ENCODE peak calls at places on chromosomes 16 and 17, in eight cellular contexts. Q is neural progenitor cell, Y is right cardiac atrium, W is fibroblast of lung, T is uterus, U is transverse colon, I is ovary, B is GM23338. O is an unnamed sample.

GRCh38 chr17:75182569-75183436 is at the start of gene SUMO2:
- DNase-seq in I (peak; percentile 97), U (peak; percentile 97), Q (peak; percentile 99), T (peak; percentile 97), W (peak; percentile 96), B (peak; percentile 97), Y (peak; percentile 98), O (peak; percentile 79)

GRCh38 chr16:83887088-83887487 is 11.8 kb upstream of the MLYCD start:
- DNase-seq in B (peak; percentile 54), I (no peak), Q (peak; percentile 27), Y (peak; percentile 60), W (peak; percentile 23), T (no peak), U (peak; percentile 26), O (no peak)

GRCh38 chr17:80414508-80414802 is 512 bp upstream of the ENDOV start:
- DNase-seq in T (no peak), W (peak; percentile 8), Q (no peak), B (no peak), U (no peak), Y (peak; percentile 52), I (no peak), O (no peak)

GRCh38 chr16:88014201-88014781 is 63.1 kb downstream of the BANP start:
- DNase-seq in B (no peak), Q (no peak), T (no peak), W (peak; percentile 63), I (no peak), Y (no peak), U (no peak), O (no peak)

GRCh38 chr16:89973654-89974335 is 25.2 kb downstream of the DEF8 start:
- DNase-seq in T (no peak), Q (no peak), W (no peak), I (no peak), B (no peak), U (peak; percentile 32), Y (no peak), O (no peak)

GRCh38 chr16:31177136-31177535 is 2.8 kb upstream of the FUS start:
- DNase-seq in I (no peak), Y (no peak), W (peak; percentile 31), U (no peak), B (no peak), Q (no peak), T (no peak), O (no peak)

GRCh38 chr17:36188891-36189306 is 7.7 kb downstream of the CCL3L1 start:
- DNase-seq in T (no peak), Y (no peak), Q (no peak), U (peak; percentile 45), W (no peak), I (no peak), B (no peak), O (no peak)

GRCh38 chr17:79562117-79562805 is 48.6 kb downstream of the RBFOX3 start:
- DNase-seq in Q (no peak), Y (no peak), I (no peak), B (no peak), T (no peak), W (no peak), U (no peak), O (no peak)

GRCh38 chr16:55706739-55707487 is 51.1 kb downstream of the SLC6A2 start:
- DNase-seq in I (no peak), B (no peak), T (no peak), Y (no peak), W (no peak), Q (no peak), U (no peak), O (no peak)

GRCh38 chr16:62929593-62929992 is 893.4 kb upstream of the CDH8 start:
- DNase-seq in W (no peak), Q (no peak), T (no peak), U (no peak), I (no peak), B (no peak), Y (no peak), O (no peak)

GRCh38 chr17:44785921-44786320 is 27.1 kb downstream of the ADAM11 start:
- DNase-seq in T (no peak), W (no peak), I (no peak), Q (no peak), U (no peak), Y (peak; percentile 46), B (no peak), O (no peak)

GRCh38 chr16:48101069-48101674 is 54.6 kb downstream of the ABCC12 start:
- DNase-seq in Y (no peak), W (no peak), T (no peak), I (no peak), B (no peak), Q (no peak), U (no peak), O (no peak)

GRCh38 chr17:80564545-80564944 is 19.9 kb downstream of the RPTOR start:
- DNase-seq in I (no peak), Y (no peak), Q (no peak), T (no peak), U (no peak), W (no peak), B (no peak), O (no peak)

GRCh38 chr17:30548189-30548588 is 71.0 kb downstream of the GOSR1 start:
- DNase-seq in Q (no peak), U (no peak), I (no peak), B (no peak), Y (no peak), T (no peak), W (no peak), O (no peak)

GRCh38 chr17:41642252-41643156 is 18.1 kb upstream of the KRT17 start:
- DNase-seq in Y (peak; percentile 13), I (no peak), B (no peak), Q (no peak), W (no peak), U (no peak), T (no peak), O (no peak)

GRCh38 chr16:66894948-66895696 is 14.8 kb downstream of the PDP2 start:
- DNase-seq in I (peak; percentile 81), T (peak; percentile 66), U (peak; percentile 82), B (peak; percentile 79), Q (peak; percentile 79), Y (peak; percentile 84), W (peak; percentile 81), O (peak; percentile 56)

GRCh38 chr17:30995347-30995746 is 24.5 kb downstream of the RNF135 start:
- DNase-seq in I (no peak), Y (no peak), Q (no peak), T (no peak), W (no peak), B (no peak), U (no peak), O (no peak)

GRCh38 chr16:50880926-50881325 is 139.0 kb downstream of the CYLD start:
- DNase-seq in Y (no peak), U (no peak), W (no peak), T (no peak), I (no peak), Q (no peak), B (no peak), O (no peak)

GRCh38 chr17:62720126-62720850 is 87.8 kb downstream of the MARCHF10 start:
- DNase-seq in T (no peak), Q (peak; percentile 33), I (no peak), B (peak; percentile 66), W (no peak), U (no peak), Y (no peak), O (no peak)

DNA sequence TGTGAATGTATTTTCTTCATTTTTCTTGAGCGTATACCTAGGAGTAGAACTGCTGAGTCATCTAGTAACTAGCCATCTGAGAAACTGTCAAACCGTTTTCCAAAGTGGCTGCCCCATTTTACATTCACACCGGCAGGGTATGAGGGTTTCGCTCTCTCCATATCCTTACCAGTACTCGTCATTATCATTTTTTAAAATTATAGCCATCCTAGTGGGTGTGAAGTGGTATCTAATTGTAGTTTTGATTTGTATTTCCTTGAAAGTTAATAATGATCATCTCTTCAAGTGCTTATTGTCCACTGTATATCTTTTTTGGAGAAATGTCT is 6.0 kb downstream of the RNF157 start:
- DNase-seq in I (no peak), Y (no peak), Q (no peak), U (no peak), T (no peak), B (no peak), W (no peak), O (no peak)
- H3K27me3 ChIP-seq in I (no peaks in the 10 kb centered on the region), Y (no peaks in the 10 kb centered on the region), Q (peaks cover 19% of the 10 kb centered on the region), U (no peaks in the 10 kb centered on the region), T (no peaks in the 10 kb centered on the region), B (peaks cover 24% of the 10 kb centered on the region), W (no peaks in the 10 kb centered on the region), O (no peaks in the 10 kb centered on the region)

GRCh38 chr16:85943702-85944101 is 44.7 kb downstream of the IRF8 start:
- DNase-seq in U (no peak), I (no peak), B (no peak), Y (no peak), W (no peak), Q (no peak), T (no peak), O (no peak)

GRCh38 chr16:85946680-85947510 is 47.9 kb downstream of the IRF8 start:
- DNase-seq in I (no peak), B (no peak), T (no peak), W (no peak), Y (no peak), Q (no peak), U (no peak), O (no peak)

GRCh38 chr16:85947511-85948509 is 48.8 kb downstream of the IRF8 start:
- DNase-seq in U (peak; percentile 23), I (no peak), Q (no peak), T (no peak), W (no peak), B (no peak), Y (no peak), O (no peak)

GRCh38 chr16:85944572-85945423 is 45.8 kb downstream of the IRF8 start:
- DNase-seq in U (no peak), B (no peak), Y (no peak), Q (no peak), W (no peak), I (no peak), T (no peak), O (no peak)

GRCh38 chr16:85945424-85945751 is 46.4 kb downstream of the IRF8 start:
- DNase-seq in B (no peak), Y (no peak), I (no peak), W (no peak), Q (no peak), T (no peak), U (no peak), O (no peak)
- H3K4me1 ChIP-seq in B (no peaks in the 10 kb centered on the region), Y (no peaks in the 10 kb centered on the region), I (no peaks in the 10 kb centered on the region), W (no peaks in the 10 kb centered on the region), Q (no peaks in the 10 kb centered on the region), T (no peaks in the 10 kb centered on the region), U (no peaks in the 10 kb centered on the region), O (no peaks in the 10 kb centered on the region)

GRCh38 chr16:86879268-86879667 is 300.9 kb downstream of the FOXL1 start:
- DNase-seq in W (no peak), U (no peak), Y (no peak), Q (no peak), I (no peak), B (no peak), T (no peak), O (no peak)
- H3K27me3 ChIP-seq in W (peaks cover 7% of the 10 kb centered on the region), U (peaks cover 26% of the 10 kb centered on the region), Y (no peaks in the 10 kb centered on the region), Q (no peaks in the 10 kb centered on the region), I (no peaks in the 10 kb centered on the region), B (no peaks in the 10 kb centered on the region), T (peaks cover 16% of the 10 kb centered on the region), O (no peaks in the 10 kb centered on the region)

DNA sequence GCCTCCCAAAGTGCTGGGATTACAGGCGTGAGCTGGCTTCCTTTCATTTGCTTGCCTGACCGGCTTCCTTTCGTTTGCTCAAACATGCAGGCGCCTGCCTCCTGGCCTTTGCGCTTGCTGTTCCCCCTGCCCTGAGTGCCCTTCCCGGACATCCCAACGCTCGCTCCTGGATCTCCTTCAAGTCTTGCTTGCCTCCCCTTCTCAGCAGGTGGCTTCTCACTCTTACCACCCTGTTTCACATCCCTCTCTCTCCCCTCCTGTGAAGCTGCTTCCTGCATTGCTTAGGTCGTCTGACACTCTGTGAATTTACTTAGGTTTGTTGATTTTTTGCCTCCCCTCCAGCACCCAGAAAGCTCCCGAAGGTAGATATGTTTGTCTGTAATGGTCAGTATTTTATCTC is 25.6 kb upstream of the NDRG4 start:
- DNase-seq in U (no peak), Q (no peak), T (no peak), I (no peak), B (no peak), Y (no peak), W (no peak), O (no peak)
- H3K4me1 ChIP-seq in U (no peaks in the 10 kb centered on the region), Q (no peaks in the 10 kb centered on the region), T (no peaks in the 10 kb centered on the region), I (no peaks in the 10 kb centered on the region), B (peaks cover 14% of the 10 kb centered on the region), Y (peaks cover 7% of the 10 kb centered on the region), W (no peaks in the 10 kb centered on the region), O (no peaks in the 10 kb centered on the region)

O was measured in HAP-1.